ENCODE peak calls at places on chromosomes 7 and 10, in five cellular contexts. Y is GM12878, O is K562, C is HepG2, J is H1. S is an unnamed sample.

GRCh38 chr7:98110249-98111022 is 3.8 kb downstream of the LMTK2 start:
- DNase-seq in Y (no peak), O (peak; percentile 51), C (peak; percentile 85), J (no peak), S (no peak)

GRCh38 chr10:132730566-132730953 is 55.4 kb downstream of the NKX6-2 start:
- DNase-seq in Y (no peak), O (no peak), C (no peak), J (no peak), S (no peak)

GRCh38 chr10:88095291-88095721 is 231.9 kb downstream of the PTEN start:
- DNase-seq in Y (no peak), O (no peak), C (no peak), J (no peak), S (no peak)

GRCh38 chr7:157299613-157300405 is 37.0 kb upstream of the DNAJB6 start:
- DNase-seq in Y (no peak), O (peak; percentile 66), C (no peak), J (no peak), S (peak; percentile 36)

GRCh38 chr7:3162286-3162685 is 118.6 kb upstream of the CARD11 start:
- DNase-seq in Y (no peak), O (peak; percentile 23), C (no peak), J (no peak), S (no peak)

GRCh38 chr7:118590107-118590506 is 365.6 kb downstream of the ANKRD7 start:
- DNase-seq in Y (no peak), O (peak; percentile 47), C (no peak), J (no peak), S (peak; percentile 3)

GRCh38 chr10:126907423-126907970 is 2.3 kb downstream of the DOCK1 start:
- DNase-seq in Y (no peak), O (no peak), C (no peak), J (no peak), S (no peak)

GRCh38 chr7:82729172-82730030 is 285.8 kb upstream of the CACNA2D1 start:
- DNase-seq in Y (no peak), O (peak; percentile 18), C (peak; percentile 12), J (no peak), S (peak; percentile 48)

GRCh38 chr10:61870521-61870895 is 31.0 kb upstream of the ARID5B start:
- DNase-seq in Y (no peak), O (no peak), C (no peak), J (no peak), S (no peak)

GRCh38 chr7:48337012-48337621 is 165.9 kb downstream of the ABCA13 start:
- DNase-seq in Y (no peak), O (peak; percentile 7), C (peak; percentile 10), J (no peak), S (no peak)

GRCh38 chr10:48523212-48523819 is 81.6 kb downstream of the ARHGAP22 start:
- DNase-seq in Y (no peak), O (peak; percentile 67), C (no peak), J (no peak), S (peak; percentile 19)

GRCh38 chr7:42734568-42734967 is 177.3 kb downstream of the C7orf25 start:
- DNase-seq in Y (no peak), O (no peak), C (no peak), J (no peak), S (no peak)

GRCh38 chr7:8213381-8213780 is 48.6 kb downstream of the ICA1 start:
- DNase-seq in Y (no peak), O (no peak), C (no peak), J (no peak), S (no peak)

GRCh38 chr10:101655581-101655980 is 39.4 kb downstream of the FBXW4 start:
- DNase-seq in Y (no peak), O (no peak), C (no peak), J (no peak), S (no peak)

GRCh38 chr10:29381230-29381563 is 92.3 kb downstream of the LYZL1 start:
- DNase-seq in Y (no peak), O (no peak), C (no peak), J (no peak), S (no peak)

GRCh38 chr7:30984359-30985107 is 20.8 kb downstream of the GHRHR start:
- DNase-seq in Y (no peak), O (no peak), C (no peak), J (peak; percentile 76), S (peak; percentile 34)

GRCh38 chr7:50867048-50867383 is 84.3 kb upstream of the GRB10 start:
- DNase-seq in Y (no peak), O (no peak), C (no peak), J (no peak), S (no peak)

GRCh38 chr7:138449580-138449979 is 10.5 kb upstream of the TRIM24 start:
- DNase-seq in Y (no peak), O (peak; percentile 71), C (no peak), J (no peak), S (no peak)

GRCh38 chr10:4459531-4459930 is 366.5 kb upstream of the AKR1E2 start:
- DNase-seq in Y (no peak), O (no peak), C (peak; percentile 95), J (no peak), S (no peak)

GRCh38 chr7:77188736-77189429 is 10.7 kb downstream of the FGL2 start:
- DNase-seq in Y (no peak), O (no peak), C (no peak), J (no peak), S (no peak)

GRCh38 chr7:54426406-54426805 is 115.8 kb upstream of the VSTM2A start:
- DNase-seq in Y (no peak), O (no peak), C (no peak), J (no peak), S (no peak)

GRCh38 chr10:107898392-107898791 is 733.9 kb upstream of the SORCS1 start:
- DNase-seq in Y (no peak), O (no peak), C (no peak), J (no peak), S (no peak)

GRCh38 chr10:93915603-93916002 is 21.8 kb downstream of the SLC35G1 start:
- DNase-seq in Y (no peak), O (no peak), C (no peak), J (no peak), S (no peak)

GRCh38 chr7:121041516-121042148 is 53.1 kb downstream of the CPED1 start:
- DNase-seq in Y (no peak), O (peak; percentile 92), C (no peak), J (no peak), S (no peak)

GRCh38 chr7:121042195-121042594 is 53.7 kb downstream of the CPED1 start:
- DNase-seq in Y (no peak), O (no peak), C (no peak), J (no peak), S (no peak)

GRCh38 chr7:121045090-121045489 is 56.6 kb downstream of the CPED1 start:
- DNase-seq in Y (no peak), O (peak; percentile 73), C (no peak), J (no peak), S (no peak)

GRCh38 chr7:121042899-121043298 is 54.4 kb downstream of the CPED1 start:
- DNase-seq in Y (no peak), O (peak; percentile 43), C (no peak), J (no peak), S (no peak)

DNA sequence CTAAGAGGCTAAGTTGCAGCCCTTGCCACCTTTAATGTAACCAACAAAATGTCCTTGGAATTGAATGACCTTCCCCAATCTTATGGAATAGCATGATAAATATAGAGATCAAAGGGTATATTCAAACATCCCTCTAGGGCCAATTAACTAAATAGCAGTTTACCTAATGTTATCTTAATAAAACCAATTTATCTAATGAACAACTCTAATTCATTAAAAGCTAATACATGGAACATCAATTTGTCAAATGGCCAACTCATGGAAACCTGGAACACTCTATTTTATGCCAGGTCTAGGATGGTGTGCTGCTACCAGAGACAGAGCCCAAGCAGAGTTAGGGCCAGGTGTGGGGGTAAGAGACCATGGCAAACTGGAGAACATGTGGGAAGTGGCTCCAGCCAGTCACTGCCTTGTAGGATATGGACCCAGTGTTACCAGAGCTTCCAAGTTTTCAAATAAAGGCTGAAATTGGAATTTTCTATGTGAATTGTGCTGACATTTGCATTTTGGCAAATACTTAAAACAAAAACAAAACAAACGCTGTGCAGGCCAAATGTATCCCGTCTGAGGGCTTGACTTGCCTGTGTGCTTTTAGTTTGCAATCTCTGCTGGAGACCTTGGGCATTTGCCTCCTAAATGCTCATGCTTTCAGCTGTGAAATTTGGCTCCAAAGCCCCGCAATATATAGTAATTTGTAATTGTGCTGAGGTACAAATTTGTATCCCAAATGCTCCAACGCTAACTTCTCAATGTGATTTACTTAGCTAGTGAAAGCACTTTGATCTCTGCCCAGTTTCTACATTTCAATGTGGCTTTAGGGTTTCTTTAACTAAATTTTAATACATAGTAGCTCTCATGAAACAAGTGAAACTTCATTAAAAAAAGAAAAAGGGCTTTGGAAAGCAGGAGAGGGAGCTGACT is 55.1 kb downstream of the CPED1 start:
- DNase-seq in Y (no peak), O (peak; percentile 64), C (no peak), J (no peak), S (no peak)
- H3K27ac ChIP-seq in Y (no peak overlapping the region), O (peak overlapping the region; percentile 88), C (no peak overlapping the region), J (no peak overlapping the region), S (no peak overlapping the region)

DNA sequence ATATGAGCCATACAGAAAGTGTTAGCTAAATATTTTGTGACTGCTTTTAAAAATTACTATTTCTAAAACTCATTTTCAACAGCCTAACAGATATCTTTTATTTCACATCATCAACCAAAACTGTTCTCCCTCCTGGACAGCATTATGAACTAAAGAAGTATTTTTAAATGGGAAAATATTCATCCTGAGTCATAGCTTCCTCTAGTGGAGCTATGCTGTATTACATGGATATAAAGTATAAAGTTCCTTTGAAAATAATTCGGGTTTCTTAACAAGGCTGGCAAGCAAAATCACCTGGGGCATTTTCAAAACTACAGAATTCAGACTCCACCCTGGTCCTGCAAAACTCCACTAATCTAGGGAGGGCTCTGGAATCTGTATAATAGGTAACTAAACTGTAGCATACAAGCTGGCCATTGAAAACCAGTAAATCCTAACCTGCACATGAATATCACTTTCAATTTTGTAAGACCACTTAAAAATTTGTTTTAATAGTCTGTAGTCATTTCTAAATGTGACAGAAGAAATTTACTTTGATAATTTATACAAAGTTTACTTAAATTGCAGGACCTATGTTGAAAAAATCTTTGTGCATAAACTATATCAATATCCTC is 53.5 kb downstream of the SCIN start:
- DNase-seq in Y (no peak), O (peak; percentile 49), C (no peak), J (no peak), S (peak; percentile 13)
- TF ChIP-seq RAD21 in Y (peak; percentile 89), O (peak; percentile 92), C (no peak), J (peak; percentile 68), S (peak; percentile 82)

DNA sequence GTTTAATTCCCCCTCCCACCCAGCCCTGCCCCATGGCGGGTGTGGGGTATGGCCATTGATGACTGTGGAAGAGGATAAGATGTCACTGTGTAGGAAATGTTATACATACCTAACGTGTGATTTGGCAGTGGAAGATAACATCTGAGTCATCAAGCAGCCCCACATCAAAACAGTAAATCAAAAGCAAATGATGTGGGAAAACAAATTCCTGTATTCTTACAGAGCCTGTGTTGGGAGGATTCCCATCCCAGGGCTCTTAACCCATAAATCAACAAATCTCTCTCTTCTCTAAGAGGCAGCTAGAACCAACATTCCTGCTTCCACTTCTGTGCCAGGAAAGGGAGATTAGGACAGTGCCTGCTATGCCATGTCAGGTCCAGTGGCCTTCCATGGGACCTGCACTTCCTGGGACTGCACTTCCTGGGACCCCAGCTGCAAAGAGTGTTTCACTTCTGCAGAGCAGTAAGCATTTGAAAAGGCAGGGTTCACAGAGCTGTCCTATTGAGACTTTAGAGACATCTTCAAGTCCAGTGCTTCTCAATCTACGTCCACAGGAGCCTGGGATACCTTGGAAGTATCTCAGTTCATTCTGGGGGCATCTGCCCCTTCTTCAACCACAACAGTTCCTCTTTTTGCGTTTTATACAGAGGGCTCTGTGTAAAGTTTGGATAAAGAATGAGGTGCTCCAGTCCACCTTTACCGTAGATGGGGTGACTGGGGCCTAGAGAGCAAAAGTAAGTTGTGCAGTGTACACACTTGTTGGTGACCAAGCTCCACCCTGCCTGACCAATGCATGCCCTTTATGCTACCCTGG is 45.8 kb downstream of the ATXN7L1 start:
- DNase-seq in Y (no peak), O (no peak), C (peak; percentile 88), J (no peak), S (peak; percentile 95)
- TF ChIP-seq SRF in Y (no peak), O (no peak), C (no peak), J (no peak), S (peak; percentile 87)

GRCh38 chr10:102800601-102801335 is 36.4 kb downstream of the CYP17A1 start:
- DNase-seq in Y (no peak), O (no peak), C (no peak), J (no peak), S (no peak)
- H3K27ac ChIP-seq in Y (no peak overlapping the region), O (no peak overlapping the region), C (no peak overlapping the region), J (peak overlapping the region; percentile 22), S (no peak overlapping the region)

S was measured in HCT116.